ENCODE peak calls at places on chromosomes 3 and 15, in nine cellular contexts. R is fibroblast of lung, E is iPS-NIHi11, D is transverse colon, C is astrocyte, H is osteocyte, V is ACHN, I is ELR, F is left ventricle myocardium superior. P is an unnamed sample.

GRCh38 chr3:160673188-160673587 is 3.8 kb upstream of the ARL14 start:
- DNase-seq in D (no peak), H (no peak), C (no peak), I (no peak), E (no peak), V (no peak), R (no peak), F (no peak), P (no peak)

GRCh38 chr15:85503151-85503797 is 122.9 kb downstream of the AKAP13 start:
- DNase-seq in D (no peak), V (no peak), I (no peak), C (no peak), F (no peak), R (no peak), H (no peak), E (no peak), P (no peak)

GRCh38 chr3:99356681-99357080 is 281.7 kb upstream of the COL8A1 start:
- DNase-seq in V (no peak), C (no peak), D (no peak), H (no peak), R (no peak), F (no peak), I (no peak), E (no peak), P (no peak)

GRCh38 chr3:42778644-42779043 is 5.6 kb upstream of the CCDC13 start:
- DNase-seq in R (peak; percentile 45), E (no peak), H (no peak), D (no peak), C (peak; percentile 30), V (no peak), F (no peak), I (peak; percentile 51), P (peak; percentile 39)

GRCh38 chr3:130950124-130950523 is 56.2 kb downstream of the ATP2C1 start:
- DNase-seq in F (no peak), R (no peak), I (no peak), V (no peak), D (no peak), E (no peak), C (no peak), H (no peak), P (no peak)

GRCh38 chr3:48634661-48635221 is 520 bp downstream of the SLC26A6 start:
- DNase-seq in I (peak; percentile 77), C (peak; percentile 45), V (peak; percentile 47), H (no peak), D (peak; percentile 69), F (peak; percentile 74), E (peak; percentile 87), R (peak; percentile 63), P (peak; percentile 47)

GRCh38 chr15:59051867-59052861 is 52.8 kb upstream of the CCNB2 start:
- DNase-seq in I (no peak), D (no peak), R (no peak), F (no peak), H (no peak), E (no peak), V (no peak), C (no peak), P (no peak)

GRCh38 chr3:118110196-118110595 is 924.5 kb downstream of the IGSF11 start:
- DNase-seq in I (no peak), E (no peak), V (no peak), F (no peak), C (peak; percentile 42), H (no peak), D (no peak), R (peak; percentile 46), P (no peak)

GRCh38 chr3:9793161-9793781 is 389 bp downstream of the ARPC4 start:
- DNase-seq in R (peak; percentile 55), C (no peak), I (peak; percentile 56), F (no peak), H (no peak), E (peak; percentile 29), V (peak; percentile 48), D (peak; percentile 57), P (no peak)

GRCh38 chr3:8777201-8777977 is 8.0 kb upstream of the OXTR start:
- DNase-seq in F (no peak), E (no peak), V (no peak), C (peak; percentile 61), I (no peak), D (no peak), R (peak; percentile 72), H (no peak), P (no peak)